ENCODE peak calls at places on chromosomes 2 and 18, in nine cellular contexts. O is ovary, Q is astrocyte of the spinal cord, L is suprapubic skin, W is MM.1S, C is HFF-Myc, D is colonic mucosa, A is right lobe of liver, V is epithelial cell of proximal tubule. I is an unnamed sample.
A peak's percentile ranks its signal among the peaks of the same experiment; 100 is the strongest.

GRCh38 chr2:151774506-151774905 is 40.2 kb upstream of the NEB start:
- DNase-seq in C (peak; percentile 44), W (no peak), O (no peak), Q (peak; percentile 78), A (no peak), L (no peak), V (peak; percentile 59), D (no peak), I (peak; percentile 79)

GRCh38 chr18:77129150-77129551 is 3.4 kb downstream of the MBP start:
- DNase-seq in L (no peak), A (no peak), D (no peak), C (no peak), W (no peak), Q (peak; percentile 96), O (no peak), V (peak; percentile 97), I (peak; percentile 89)

GRCh38 chr18:56221195-56222065 is 417.0 kb downstream of the TXNL1 start:
- DNase-seq in Q (no peak), C (no peak), O (no peak), V (no peak), L (no peak), D (no peak), A (no peak), W (no peak), I (no peak)

GRCh38 chr2:44708646-44709000 is 232.9 kb upstream of the SIX3 start:
- DNase-seq in C (no peak), O (no peak), W (peak; percentile 58), D (no peak), A (no peak), Q (no peak), L (no peak), V (no peak), I (no peak)

GRCh38 chr2:85769236-85769986 is 15.6 kb downstream of the ATOH8 start:
- DNase-seq in D (no peak), V (no peak), A (no peak), L (no peak), Q (no peak), W (no peak), C (no peak), O (no peak), I (no peak)

GRCh38 chr2:233419626-233420431 is 65.5 kb downstream of the DGKD start:
- DNase-seq in O (no peak), V (no peak), D (no peak), Q (no peak), L (peak; percentile 8), C (no peak), A (no peak), W (peak; percentile 50), I (peak; percentile 26)

GRCh38 chr2:190303642-190304041 is 16.0 kb downstream of the HIBCH start:
- DNase-seq in D (no peak), L (no peak), W (no peak), O (no peak), C (no peak), Q (no peak), A (no peak), V (no peak), I (no peak)

GRCh38 chr2:38489846-38490245 is 112.8 kb upstream of the ATL2 start:
- DNase-seq in W (no peak), L (no peak), O (no peak), C (no peak), D (no peak), Q (no peak), V (no peak), A (no peak), I (no peak)

GRCh38 chr2:148022351-148022750 is 1.5 kb downstream of the MBD5 start:
- DNase-seq in C (no peak), Q (no peak), L (no peak), A (no peak), V (no peak), O (no peak), D (no peak), W (no peak), I (peak; percentile 18)

GRCh38 chr2:205177505-205177904 is 504.8 kb upstream of the NRP2 start:
- DNase-seq in O (no peak), Q (no peak), W (no peak), C (no peak), V (no peak), D (no peak), L (no peak), A (no peak), I (no peak)

GRCh38 chr2:132477962-132478361 is 61.4 kb downstream of the GPR39 start:
- DNase-seq in V (no peak), D (no peak), W (no peak), A (no peak), O (no peak), L (no peak), C (peak; percentile 42), Q (peak; percentile 78), I (peak; percentile 4)

GRCh38 chr2:126932966-126933555 is 34.4 kb downstream of the TEX51 start:
- DNase-seq in A (no peak), V (no peak), Q (no peak), C (no peak), D (no peak), L (no peak), W (no peak), O (no peak), I (no peak)
- TF ChIP-seq CTCF in A (no peak), V (no peak), Q (no peak), C (no peak), D (no peak), L (no peak), W (no peak), O (no peak), I (no peak)

GRCh38 chr2:2512931-2513330 is 181.9 kb upstream of the MYT1L start:
- DNase-seq in O (no peak), D (no peak), A (no peak), W (no peak), C (no peak), Q (no peak), L (peak; percentile 64), V (no peak), I (no peak)

GRCh38 chr2:2520396-2520795 is 189.3 kb upstream of the MYT1L start:
- DNase-seq in O (no peak), A (no peak), W (no peak), V (no peak), C (no peak), L (peak; percentile 63), Q (no peak), D (no peak), I (no peak)

GRCh38 chr2:2516386-2516785 is 185.3 kb upstream of the MYT1L start:
- DNase-seq in W (no peak), C (no peak), L (peak; percentile 40), Q (no peak), D (no peak), O (no peak), V (no peak), A (no peak), I (no peak)

GRCh38 chr2:2519381-2519780 is 188.3 kb upstream of the MYT1L start:
- DNase-seq in V (no peak), C (no peak), L (peak; percentile 52), A (no peak), D (no peak), O (no peak), Q (no peak), W (no peak), I (no peak)

GRCh38 chr2:2517399-2517798 is 186.3 kb upstream of the MYT1L start:
- DNase-seq in V (no peak), L (peak; percentile 55), D (no peak), C (no peak), O (no peak), A (no peak), Q (no peak), W (no peak), I (no peak)
- H3K4me3 ChIP-seq in V (no peak overlapping the region), L (no peak overlapping the region), D (no peak overlapping the region), C (no peak overlapping the region), O (no peak overlapping the region), A (no peak overlapping the region), Q (no peak overlapping the region), W (no peak overlapping the region), I (no peak overlapping the region)

GRCh38 chr2:160156084-160156483 is 44.0 kb downstream of the ITGB6 start:
- DNase-seq in V (no peak), L (no peak), Q (no peak), A (no peak), C (no peak), O (no peak), W (no peak), D (no peak), I (no peak)
- TF ChIP-seq CTCF in V (peak; percentile 36), L (no peak), Q (peak; percentile 12), A (no peak), C (no peak), O (no peak), W (no peak), D (no peak), I (no peak)

GRCh38 chr18:58966704-58967103 is 102.0 kb downstream of the ZNF532 start:
- DNase-seq in A (no peak), O (no peak), V (no peak), Q (no peak), L (no peak), D (no peak), W (no peak), C (no peak), I (no peak)
- H3K4me3 ChIP-seq in A (no peak overlapping the region), O (no peak overlapping the region), V (no peak overlapping the region), Q (no peak overlapping the region), L (no peak overlapping the region), D (no peak overlapping the region), W (peak overlapping the region; percentile 3), C (no peak overlapping the region), I (no peak overlapping the region)

I was measured in choroid plexus epithelial cell.